ENCODE peak calls at places on chromosomes 11 and 22, in nine cellular contexts. D is AG04450; P is Karpas-422; H is SK-N-SH; Z is bronchial epithelial cell; T is ovary; R is CD8-positive, alpha-beta T cell; I is GM23338; V is fibroblast of lung. L is an unnamed sample.

GRCh38 chr11:33897761-33898403 is 6.0 kb upstream of the LMO2 start:
- DNase-seq in D (no peak), P (no peak), H (no peak), Z (peak; percentile 61), T (no peak), R (no peak), I (no peak), V (no peak), L (peak; percentile 42)

GRCh38 chr22:40668611-40669390 is 10.5 kb upstream of the MCHR1 start:
- DNase-seq in D (no peak), P (no peak), H (no peak), Z (peak; percentile 89), T (no peak), R (no peak), I (peak; percentile 43), V (peak; percentile 90), L (no peak)

GRCh38 chr11:61057615-61058014 is 44.7 kb upstream of the CD5 start:
- DNase-seq in D (no peak), P (no peak), H (no peak), Z (no peak), T (no peak), R (no peak), I (no peak), V (no peak), L (no peak)

GRCh38 chr11:123601136-123601535 is 53.3 kb downstream of the SCN3B start:
- DNase-seq in D (no peak), P (no peak), H (no peak), Z (peak; percentile 34), T (no peak), R (no peak), I (no peak), V (peak; percentile 23), L (peak; percentile 32)

GRCh38 chr11:129639300-129639699 is 176.3 kb upstream of the TMEM45B start:
- DNase-seq in D (peak; percentile 81), P (no peak), H (no peak), Z (peak; percentile 100), T (no peak), R (no peak), I (no peak), V (peak; percentile 100), L (peak; percentile 94)

GRCh38 chr22:31233001-31233400 is 20.9 kb downstream of the LIMK2 start:
- DNase-seq in D (no peak), P (no peak), H (no peak), Z (no peak), T (no peak), R (no peak), I (no peak), V (peak; percentile 48), L (no peak)

GRCh38 chr22:46537221-46537945 is at the start of gene CELSR1:
- DNase-seq in D (no peak), P (no peak), H (peak; percentile 69), Z (peak; percentile 50), T (no peak), R (no peak), I (peak; percentile 71), V (peak; percentile 67), L (peak; percentile 50)

GRCh38 chr11:24383137-24383536 is 113.7 kb upstream of the LUZP2 start:
- DNase-seq in D (no peak), P (no peak), H (no peak), Z (no peak), T (no peak), R (no peak), I (no peak), V (no peak), L (no peak)

GRCh38 chr11:46345881-46346484 is 1.3 kb upstream of the DGKZ start:
- DNase-seq in D (no peak), P (no peak), H (no peak), Z (no peak), T (no peak), R (no peak), I (no peak), V (no peak), L (no peak)

GRCh38 chr22:42324991-42325710 is 54.7 kb upstream of the TCF20 start:
- DNase-seq in D (no peak), P (no peak), H (no peak), Z (no peak), T (no peak), R (no peak), I (no peak), V (no peak), L (peak; percentile 88)

GRCh38 chr11:112770017-112770416 is 191.2 kb upstream of the NCAM1 start:
- DNase-seq in D (no peak), P (no peak), H (no peak), Z (no peak), T (no peak), R (no peak), I (no peak), V (no peak), L (no peak)

GRCh38 chr11:24295360-24295759 is 201.5 kb upstream of the LUZP2 start:
- DNase-seq in D (no peak), P (no peak), H (no peak), Z (no peak), T (no peak), R (no peak), I (no peak), V (no peak), L (no peak)

GRCh38 chr11:133656100-133656635 is 123.9 kb upstream of the OPCML start:
- DNase-seq in D (no peak), P (no peak), H (no peak), Z (no peak), T (no peak), R (no peak), I (no peak), V (no peak), L (no peak)

GRCh38 chr11:90241414-90241813 is 18.6 kb upstream of the CHORDC1 start:
- DNase-seq in D (no peak), P (no peak), H (no peak), Z (no peak), T (no peak), R (no peak), I (no peak), V (no peak), L (no peak)

GRCh38 chr11:45260047-45260446 is 26.1 kb downstream of the SYT13 start:
- DNase-seq in D (no peak), P (no peak), H (no peak), Z (peak; percentile 61), T (no peak), R (no peak), I (no peak), V (no peak), L (no peak)

GRCh38 chr11:16963316-16963876 is 50.8 kb downstream of the PLEKHA7 start:
- DNase-seq in D (no peak), P (no peak), H (no peak), Z (no peak), T (no peak), R (no peak), I (no peak), V (no peak), L (no peak)

GRCh38 chr22:42439821-42440674 is 7.8 kb upstream of the NFAM1 start:
- DNase-seq in D (no peak), P (peak; percentile 46), H (no peak), Z (no peak), T (peak; percentile 30), R (no peak), I (no peak), V (peak; percentile 35), L (no peak)

GRCh38 chr11:111836162-111836561 is 35.2 kb downstream of the ALG9 start:
- DNase-seq in D (no peak), P (no peak), H (no peak), Z (no peak), T (no peak), R (no peak), I (no peak), V (no peak), L (no peak)

GRCh38 chr11:46562527-46562926 is 31.3 kb downstream of the AMBRA1 start:
- DNase-seq in D (no peak), P (no peak), H (no peak), Z (no peak), T (no peak), R (no peak), I (no peak), V (no peak), L (no peak)

GRCh38 chr11:79514695-79515094 is 73.9 kb upstream of the TENM4 start:
- DNase-seq in D (no peak), P (no peak), H (no peak), Z (no peak), T (no peak), R (no peak), I (no peak), V (no peak), L (no peak)

DNA sequence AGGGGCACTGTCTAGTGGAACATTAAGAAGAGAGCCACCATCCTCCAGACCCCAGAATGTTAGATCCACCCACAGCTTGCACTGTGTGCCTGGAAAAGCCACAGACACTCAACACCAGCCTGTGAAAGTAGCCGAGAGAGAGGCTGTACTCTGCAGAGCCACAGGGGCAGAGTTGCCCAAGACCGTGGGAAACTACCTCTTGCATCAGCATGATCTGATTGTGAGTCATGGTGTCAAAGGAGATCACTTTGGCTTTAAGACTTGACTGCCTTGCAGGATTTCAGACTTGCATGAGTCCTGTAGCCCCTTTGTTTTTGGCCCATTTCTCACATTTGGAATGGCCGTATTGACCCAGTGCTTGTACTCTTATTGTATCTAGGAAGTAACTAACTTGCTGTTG is 115.9 kb upstream of the CCDC179 start:
- DNase-seq in D (peak; percentile 64), P (no peak), H (no peak), Z (peak; percentile 91), T (no peak), R (no peak), I (no peak), V (peak; percentile 29), L (no peak)
- H3K27me3 ChIP-seq in D (no peaks in the 10 kb centered on the region), P (no peaks in the 10 kb centered on the region), H (no peaks in the 10 kb centered on the region), Z (no peaks in the 10 kb centered on the region), T (no peaks in the 10 kb centered on the region), R (no peaks in the 10 kb centered on the region), I (no peaks in the 10 kb centered on the region), V (no peaks in the 10 kb centered on the region), L (no peaks in the 10 kb centered on the region)

DNA sequence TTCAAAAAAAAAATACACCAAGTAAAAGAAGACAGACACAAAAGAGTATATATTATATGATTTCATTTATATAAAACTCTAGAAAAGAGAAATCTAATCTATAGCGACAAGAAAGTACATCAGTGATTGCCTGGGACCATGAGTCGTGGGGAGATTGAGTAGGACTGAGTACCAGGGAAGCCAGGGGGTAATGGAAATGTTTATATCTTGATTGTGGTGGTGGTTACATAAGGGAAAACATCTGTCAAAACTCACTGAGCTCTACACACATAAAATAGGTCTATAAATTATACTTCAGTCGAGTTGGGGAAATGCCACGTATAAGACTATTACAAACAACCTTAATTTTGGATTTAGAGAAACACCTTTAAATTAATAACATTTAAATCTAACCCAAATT is 117.4 kb downstream of the TRIM29 start:
- DNase-seq in D (no peak), P (no peak), H (peak; percentile 52), Z (no peak), T (no peak), R (no peak), I (no peak), V (no peak), L (no peak)
- H3K27me3 ChIP-seq in D (peaks cover 24% of the 10 kb centered on the region), P (no peaks in the 10 kb centered on the region), H (peaks cover 6% of the 10 kb centered on the region), Z (peaks cover 7% of the 10 kb centered on the region), T (no peaks in the 10 kb centered on the region), R (no peaks in the 10 kb centered on the region), I (no peaks in the 10 kb centered on the region), V (no peaks in the 10 kb centered on the region), L (peaks cover 3% of the 10 kb centered on the region)

GRCh38 chr11:7415537-7415817 is 69.8 kb upstream of the OLFML1 start:
- DNase-seq in D (no peak), P (peak; percentile 2), H (no peak), Z (no peak), T (no peak), R (no peak), I (no peak), V (no peak), L (no peak)
- H3K27me3 ChIP-seq in D (no peaks in the 10 kb centered on the region), P (no peaks in the 10 kb centered on the region), H (no peaks in the 10 kb centered on the region), Z (no peaks in the 10 kb centered on the region), T (no peaks in the 10 kb centered on the region), R (peaks cover 5% of the 10 kb centered on the region), I (no peaks in the 10 kb centered on the region), V (no peaks in the 10 kb centered on the region), L (no peaks in the 10 kb centered on the region)

GRCh38 chr11:14249121-14249963 is 109.6 kb downstream of the RRAS2 start:
- DNase-seq in D (peak; percentile 15), P (peak; percentile 78), H (peak; percentile 66), Z (peak; percentile 42), T (peak; percentile 72), R (peak; percentile 60), I (peak; percentile 82), V (peak; percentile 21), L (peak; percentile 71)
- H3K27me3 ChIP-seq in D (peaks cover 44% of the 10 kb centered on the region), P (no peaks in the 10 kb centered on the region), H (peaks cover 20% of the 10 kb centered on the region), Z (no peaks in the 10 kb centered on the region), T (no peaks in the 10 kb centered on the region), R (no peaks in the 10 kb centered on the region), I (no peaks in the 10 kb centered on the region), V (peaks cover 7% of the 10 kb centered on the region), L (peaks cover 7% of the 10 kb centered on the region)

L was measured in A673.